ENCODE peak calls at places on chromosomes 12 and 14, in four cellular contexts. U is midbrain, S is WERI-Rb-1, P is H9. Z is an unnamed sample.
A peak's percentile ranks its signal among the peaks of the same experiment; 100 is the strongest.

GRCh38 chr14:95935228-95935822 is 58.7 kb downstream of the TUNAR start:
- DNase-seq in U (peak; percentile 31), P (peak; percentile 45), S (no peak), Z (no peak)

GRCh38 chr14:61153436-61153835 is 127.7 kb downstream of the TMEM30B start:
- DNase-seq in S (no peak), P (no peak), U (no peak), Z (no peak)

GRCh38 chr14:26594148-26594547 is 3.7 kb downstream of the NOVA1 start:
- DNase-seq in P (no peak), S (no peak), U (peak; percentile 61), Z (peak; percentile 8)

GRCh38 chr12:50542448-50542847 is 37.7 kb downstream of the DIP2B start:
- DNase-seq in S (no peak), U (no peak), P (no peak), Z (no peak)

GRCh38 chr12:64746663-64747062 is 12.5 kb downstream of the GNS start:
- DNase-seq in S (no peak), U (no peak), P (no peak), Z (no peak)

GRCh38 chr14:68139466-68140110 is 320.0 kb downstream of the RAD51B start:
- DNase-seq in S (no peak), P (no peak), U (no peak), Z (no peak)

GRCh38 chr12:95763809-95764253 is 26.7 kb downstream of the NTN4 start:
- DNase-seq in S (no peak), U (no peak), P (no peak), Z (no peak)

GRCh38 chr12:292186-292585 is 29.6 kb upstream of the SLC6A13 start:
- DNase-seq in U (no peak), P (no peak), S (no peak), Z (no peak)

GRCh38 chr12:6132496-6132895 is 8.0 kb upstream of the VWF start:
- DNase-seq in S (no peak), U (no peak), P (no peak), Z (no peak)

GRCh38 chr12:108000111-108000510 is 129.0 kb upstream of the WSCD2 start:
- DNase-seq in P (no peak), U (no peak), S (no peak), Z (no peak)

GRCh38 chr12:27335364-27336145 is 2.9 kb downstream of the BMAL2 start:
- DNase-seq in U (no peak), S (no peak), P (no peak), Z (no peak)

GRCh38 chr14:68520637-68521556 is 272.0 kb downstream of the ZFP36L1 start:
- DNase-seq in U (no peak), S (no peak), P (peak; percentile 78), Z (no peak)

GRCh38 chr14:64891839-64892375 is 12.2 kb upstream of the SPTB start:
- DNase-seq in S (peak; percentile 32), P (no peak), U (peak; percentile 71), Z (peak; percentile 53)

GRCh38 chr14:28765169-28765906 is 1.2 kb upstream of the FOXG1 start:
- DNase-seq in S (no peak), U (no peak), P (no peak), Z (no peak)

GRCh38 chr12:98990648-98991047 is 345.6 kb downstream of the APAF1 start:
- DNase-seq in S (no peak), P (no peak), U (no peak), Z (no peak)

GRCh38 chr14:91501951-91502930 is 7.9 kb downstream of the PPP4R3A start:
- DNase-seq in P (no peak), U (no peak), S (no peak), Z (no peak)

GRCh38 chr14:82667006-82667405 is 1133.4 kb upstream of the SEL1L start:
- DNase-seq in S (no peak), U (no peak), P (no peak), Z (no peak)

GRCh38 chr12:20050166-20050565 is 318.2 kb upstream of the PDE3A start:
- DNase-seq in S (no peak), U (no peak), P (no peak), Z (no peak)

GRCh38 chr12:92649511-92650227 is 53.1 kb upstream of the PLEKHG7 start:
- DNase-seq in P (peak; percentile 82), U (peak; percentile 66), S (peak; percentile 70), Z (peak; percentile 69)

GRCh38 chr12:51349026-51349425 is 2.5 kb upstream of the CELA1 start:
- DNase-seq in P (no peak), U (no peak), S (no peak), Z (no peak)

GRCh38 chr14:104090071-104090748 is 4.7 kb downstream of the ASPG start:
- DNase-seq in U (no peak), P (no peak), S (no peak), Z (no peak)

GRCh38 chr12:125092872-125093680 is 27.8 kb downstream of the AACS start:
- DNase-seq in P (peak; percentile 44), S (no peak), U (peak; percentile 40), Z (peak; percentile 10)

GRCh38 chr12:131917711-131918306 is 11.3 kb upstream of the PUS1 start:
- DNase-seq in U (no peak), S (no peak), P (no peak), Z (no peak)

GRCh38 chr12:45669093-45669492 is 60.4 kb upstream of the ARID2 start:
- DNase-seq in S (no peak), P (no peak), U (no peak), Z (no peak)

GRCh38 chr12:104752883-104753282 is 205.2 kb downstream of the SLC41A2 start:
- DNase-seq in S (no peak), P (peak; percentile 17), U (no peak), Z (no peak)

GRCh38 chr14:31596691-31597090 is 35.5 kb downstream of the NUBPL start:
- DNase-seq in U (no peak), S (no peak), P (no peak), Z (no peak)

GRCh38 chr14:68824517-68825347 is 31.9 kb upstream of the ZFP36L1 start:
- DNase-seq in S (peak; percentile 91), U (peak; percentile 74), P (peak; percentile 92), Z (peak; percentile 53)

GRCh38 chr12:31659087-31659942 is at the start of gene ETFBKMT:
- DNase-seq in S (peak; percentile 95), U (peak; percentile 94), P (peak; percentile 96), Z (peak; percentile 92)

GRCh38 chr14:92492261-92492660 is 21.3 kb upstream of the RIN3 start:
- DNase-seq in P (no peak), S (no peak), U (no peak), Z (no peak)

GRCh38 chr12:13208533-13209278 is 12.2 kb downstream of the EMP1 start:
- DNase-seq in P (peak; percentile 60), U (peak; percentile 26), S (peak; percentile 21), Z (no peak)

GRCh38 chr14:92754956-92755355 is 6.5 kb upstream of the LGMN start:
- DNase-seq in P (no peak), U (no peak), S (no peak), Z (no peak)

GRCh38 chr12:24854908-24855307 is 94.0 kb downstream of the BCAT1 start:
- DNase-seq in S (no peak), P (no peak), U (no peak), Z (no peak)

GRCh38 chr12:108696111-108696995 is 35.0 kb downstream of the CORO1C start:
- DNase-seq in U (no peak), P (no peak), S (no peak), Z (no peak)

GRCh38 chr12:20366776-20367409 is 1.4 kb upstream of the PDE3A start:
- DNase-seq in S (no peak), P (no peak), U (no peak), Z (no peak)

GRCh38 chr12:105887131-105887530 is 251.6 kb downstream of the NUAK1 start:
- DNase-seq in P (no peak), U (no peak), S (no peak), Z (no peak)

GRCh38 chr12:3350432-3350831 is 140.6 kb upstream of the PRMT8 start:
- DNase-seq in S (no peak), U (no peak), P (no peak), Z (no peak)

GRCh38 chr12:62732861-62733427 is 202.0 kb downstream of the PPM1H start:
- DNase-seq in S (no peak), U (no peak), P (no peak), Z (no peak)

GRCh38 chr12:46221255-46222128 is 47.4 kb downstream of the SLC38A1 start:
- DNase-seq in U (no peak), P (no peak), S (no peak), Z (no peak)